ENCODE peak calls at places on chromosomes 3 and 15, in four cellular contexts. T is psoas muscle, Y is neural progenitor cell, C is A549. R is an unnamed sample. For H3K4me1, the result is how much of the 10 kb centered on the place peaks cover.

GRCh38 chr3:29281265-29282228 is 676 bp downstream of the RBMS3 start:
- DNase-seq in Y (peak), C (peak), T (no peak), R (peak)

GRCh38 chr15:68829068-68829467 is 8.4 kb upstream of the ANP32A start:
- DNase-seq in C (peak), T (no peak), Y (peak), R (peak)

GRCh38 chr3:117719316-117719926 is 1009.8 kb downstream of the TUSC7 start:
- DNase-seq in Y (peak), T (no peak), C (peak), R (peak)

GRCh38 chr3:169578381-169578780 is 85.1 kb downstream of the MECOM start:
- DNase-seq in C (no peak), T (no peak), Y (peak), R (no peak)

GRCh38 chr15:83610132-83610531 is 43.8 kb upstream of the ADAMTSL3 start:
- DNase-seq in T (no peak), C (no peak), Y (no peak), R (no peak)

GRCh38 chr3:94822298-94822697 is 759.4 kb downstream of the NSUN3 start:
- DNase-seq in C (no peak), Y (no peak), T (no peak), R (no peak)

GRCh38 chr15:73388256-73388781 is 19.6 kb upstream of the HCN4 start:
- DNase-seq in T (no peak), C (peak), Y (no peak), R (no peak)

GRCh38 chr15:90099072-90099867 is 3.0 kb downstream of the IDH2 start:
- DNase-seq in C (no peak), T (no peak), Y (no peak), R (no peak)

GRCh38 chr15:39819449-39820016 is 36.9 kb upstream of the FSIP1 start:
- DNase-seq in Y (no peak), T (no peak), C (no peak), R (no peak)

GRCh38 chr3:122966045-122966444 is 61.5 kb downstream of the SEMA5B start:
- DNase-seq in C (no peak), T (no peak), Y (no peak), R (no peak)

GRCh38 chr15:40878785-40879184 is 4.8 kb upstream of the RHOV start:
- DNase-seq in T (no peak), Y (no peak), C (no peak), R (no peak)

GRCh38 chr15:28107111-28107893 is 8.2 kb upstream of the OCA2 start:
- DNase-seq in C (no peak), Y (peak), T (no peak), R (no peak)

GRCh38 chr15:69253156-69253555 is 45.6 kb upstream of the PAQR5 start:
- DNase-seq in T (no peak), Y (peak), C (peak), R (no peak)

GRCh38 chr3:166445865-166446264 is 608.6 kb upstream of the BCHE start:
- DNase-seq in T (no peak), C (no peak), Y (no peak), R (no peak)

GRCh38 chr3:125107861-125108567 is 52.2 kb upstream of the HEG1 start:
- DNase-seq in Y (no peak), C (peak), T (no peak), R (no peak)

GRCh38 chr3:11655188-11655928 is 11.6 kb upstream of the VGLL4 start:
- DNase-seq in C (peak), T (no peak), Y (peak), R (no peak)

GRCh38 chr3:111737712-111738097 is 121.4 kb upstream of the PHLDB2 start:
- DNase-seq in Y (no peak), C (peak), T (no peak), R (no peak)

GRCh38 chr15:98874359-98874758 is 133.2 kb downstream of the PGPEP1L start:
- DNase-seq in C (no peak), Y (no peak), T (no peak), R (no peak)

GRCh38 chr3:195119461-195120198 is 151.3 kb downstream of the XXYLT1 start:
- DNase-seq in C (peak), T (no peak), Y (peak), R (peak)

GRCh38 chr3:197736010-197736490 is 654 bp downstream of the RUBCN start:
- DNase-seq in C (no peak), Y (peak), T (no peak), R (no peak)

GRCh38 chr3:185176756-185177359 is 24.0 kb upstream of the C3orf70 start:
- DNase-seq in T (no peak), C (peak), Y (peak), R (peak)

GRCh38 chr15:101176625-101177024 is 75.2 kb downstream of the CHSY1 start:
- DNase-seq in C (peak), Y (no peak), T (no peak), R (no peak)

GRCh38 chr15:101174152-101174920 is 77.5 kb downstream of the CHSY1 start:
- DNase-seq in C (no peak), T (no peak), Y (no peak), R (no peak)

GRCh38 chr15:101172421-101173097 is 79.3 kb downstream of the CHSY1 start:
- DNase-seq in C (no peak), T (no peak), Y (peak), R (no peak)

GRCh38 chr15:101173233-101174119 is 78.4 kb downstream of the CHSY1 start:
- DNase-seq in T (no peak), C (no peak), Y (no peak), R (no peak)

DNA sequence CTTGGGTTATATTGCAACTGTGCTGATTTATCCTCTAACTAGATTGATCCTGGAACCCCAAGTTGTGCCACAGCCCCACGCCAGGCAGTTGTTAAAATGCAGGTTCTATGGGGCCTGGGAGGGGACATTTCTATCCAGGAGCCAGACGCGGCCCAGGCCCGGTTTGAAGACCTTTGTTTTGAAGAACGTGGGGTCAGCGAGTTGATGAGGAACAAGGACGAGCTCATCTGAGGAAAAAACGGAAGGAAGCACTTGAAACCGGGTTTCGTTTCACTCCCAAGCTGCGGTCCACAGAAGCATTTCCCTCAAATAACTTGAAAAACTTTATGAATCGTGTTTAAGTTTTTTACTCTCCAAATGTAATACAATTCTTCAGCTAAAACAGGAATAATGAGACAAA is 76.5 kb downstream of the CHSY1 start:
- DNase-seq in Y (no peak), T (no peak), C (no peak), R (no peak)
- H3K4me1 ChIP-seq in Y (under half), T (under half), C (under half), R (under half)

GRCh38 chr3:46965151-46965550 is 11.4 kb downstream of the CCDC12 start:
- DNase-seq in C (no peak), T (no peak), Y (no peak), R (no peak)
- H3K4me1 ChIP-seq in C (half or more), T (half or more), Y (under half), R (under half)

GRCh38 chr15:65368300-65368617 is 9.5 kb downstream of the IGDCC3 start:
- DNase-seq in T (no peak), Y (peak), C (no peak), R (peak)

GRCh38 chr15:65369148-65369547 is 8.7 kb downstream of the IGDCC3 start:
- DNase-seq in C (no peak), T (no peak), Y (no peak), R (no peak)

GRCh38 chr15:65370885-65371284 is 6.9 kb downstream of the IGDCC3 start:
- DNase-seq in Y (no peak), T (no peak), C (no peak), R (no peak)

GRCh38 chr15:65369651-65370050 is 8.2 kb downstream of the IGDCC3 start:
- DNase-seq in Y (no peak), C (no peak), T (no peak), R (no peak)

DNA sequence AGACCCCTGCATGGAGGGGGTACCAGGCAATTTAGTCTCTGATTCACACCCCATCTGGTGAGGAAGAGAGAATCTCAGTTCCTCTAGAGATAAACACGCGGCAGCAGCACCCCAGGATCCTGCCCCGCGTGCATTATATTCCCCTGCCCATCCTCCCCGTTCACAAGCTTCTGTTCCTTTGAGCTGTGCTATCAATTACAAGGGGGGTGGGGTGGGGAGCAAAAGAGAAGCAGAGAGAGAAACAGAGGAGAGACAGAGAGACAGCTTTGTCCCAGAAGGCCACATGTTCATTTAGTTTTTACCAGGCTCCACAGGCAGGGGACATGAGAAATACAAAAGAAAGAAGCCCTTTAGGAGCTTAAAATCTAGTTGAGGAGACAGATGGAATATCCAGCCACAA is 9.2 kb downstream of the IGDCC3 start:
- DNase-seq in C (no peak), Y (peak), T (no peak), R (peak)
- H3K4me1 ChIP-seq in C (under half), Y (half or more), T (under half), R (under half)

GRCh38 chr15:101210466-101210865 is 41.4 kb downstream of the CHSY1 start:
- DNase-seq in Y (no peak), T (no peak), C (no peak), R (no peak)

GRCh38 chr15:101209285-101209821 is 42.5 kb downstream of the CHSY1 start:
- DNase-seq in C (no peak), Y (no peak), T (no peak), R (no peak)

GRCh38 chr15:101211897-101212296 is 40.0 kb downstream of the CHSY1 start:
- DNase-seq in C (no peak), T (no peak), Y (no peak), R (no peak)

GRCh38 chr15:101207867-101208288 is 44.0 kb downstream of the CHSY1 start:
- DNase-seq in C (no peak), Y (no peak), T (no peak), R (no peak)

DNA sequence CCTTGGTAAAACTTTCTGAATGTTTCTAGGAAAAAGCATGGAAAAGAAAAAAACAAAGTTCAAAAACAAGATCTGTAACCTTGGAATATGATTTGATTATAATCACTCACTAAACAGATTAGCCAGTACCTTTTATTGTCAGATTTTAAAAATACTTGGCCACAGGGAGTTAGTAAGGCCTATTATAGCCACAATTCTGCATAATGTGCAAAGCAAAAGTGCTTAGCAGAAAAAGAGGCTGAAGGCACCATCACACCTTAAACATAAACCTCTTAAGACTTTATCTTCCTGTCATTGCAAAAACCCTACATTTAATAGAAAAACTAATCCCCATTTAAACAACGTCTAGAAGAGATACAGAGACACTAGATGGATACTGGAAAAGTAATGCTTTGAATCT is 41.8 kb downstream of the CHSY1 start:
- DNase-seq in C (no peak), Y (no peak), T (no peak), R (no peak)
- H3K4me1 ChIP-seq in C (under half), Y (under half), T (under half), R (under half)

GRCh38 chr15:66928101-66928500 is 137.3 kb upstream of the SMAD3 start:
- DNase-seq in C (no peak), T (no peak), Y (no peak), R (no peak)
- H3K4me1 ChIP-seq in C (under half), T (under half), Y (under half), R (under half)